ENCODE peak calls at places on chromosomes 1 and 21, in eight cellular contexts. One of them, this sample, is unnamed.

GRCh38 chr1:185701650-185702049 is 32.5 kb upstream of the HMCN1 start:
- DNase-seq in breast epithelium: no peak
- DNase-seq in CD8-positive, alpha-beta T cell: no peak
- DNase-seq in thoracic aorta: no peak
- DNase-seq in lower lobe of right lung: no peak
- DNase-seq in heart left ventricle: no peak
- DNase-seq in left lung: no peak
- DNase-seq in RWPE2: no peak
- DNase-seq in this sample: no peak

GRCh38 chr1:229582011-229582694 is 23.6 kb upstream of the ABCB10 start:
- DNase-seq in breast epithelium: no peak
- DNase-seq in heart left ventricle: peak; percentile 75
- DNase-seq in lower lobe of right lung: peak; percentile 62
- DNase-seq in thoracic aorta: no peak
- DNase-seq in CD8-positive, alpha-beta T cell: no peak
- DNase-seq in RWPE2: no peak
- DNase-seq in left lung: peak; percentile 61
- DNase-seq in this sample: peak; percentile 47

GRCh38 chr1:208731976-208732821 is 488.0 kb upstream of the PLXNA2 start:
- DNase-seq in left lung: no peak
- DNase-seq in breast epithelium: no peak
- DNase-seq in heart left ventricle: no peak
- DNase-seq in RWPE2: no peak
- DNase-seq in CD8-positive, alpha-beta T cell: no peak
- DNase-seq in lower lobe of right lung: no peak
- DNase-seq in thoracic aorta: no peak
- DNase-seq in this sample: no peak

GRCh38 chr1:84361796-84362195 is 36.5 kb upstream of the DNASE2B start:
- DNase-seq in RWPE2: no peak
- DNase-seq in left lung: no peak
- DNase-seq in CD8-positive, alpha-beta T cell: no peak
- DNase-seq in breast epithelium: no peak
- DNase-seq in lower lobe of right lung: no peak
- DNase-seq in heart left ventricle: no peak
- DNase-seq in thoracic aorta: no peak
- DNase-seq in this sample: no peak

GRCh38 chr1:229278120-229278741 is 7.3 kb downstream of the RAB4A start:
- DNase-seq in left lung: no peak
- DNase-seq in breast epithelium: no peak
- DNase-seq in heart left ventricle: no peak
- DNase-seq in thoracic aorta: no peak
- DNase-seq in RWPE2: no peak
- DNase-seq in CD8-positive, alpha-beta T cell: no peak
- DNase-seq in lower lobe of right lung: no peak
- DNase-seq in this sample: no peak

GRCh38 chr1:239387304-239388231 is 1.2 kb downstream of the CHRM3 start:
- DNase-seq in CD8-positive, alpha-beta T cell: no peak
- DNase-seq in lower lobe of right lung: peak; percentile 46
- DNase-seq in RWPE2: no peak
- DNase-seq in heart left ventricle: no peak
- DNase-seq in left lung: no peak
- DNase-seq in breast epithelium: no peak
- DNase-seq in thoracic aorta: no peak
- DNase-seq in this sample: no peak

GRCh38 chr1:35031103-35031452 is 667 bp downstream of the ZMYM6 start:
- DNase-seq in breast epithelium: no peak
- DNase-seq in lower lobe of right lung: no peak
- DNase-seq in heart left ventricle: peak; percentile 11
- DNase-seq in RWPE2: no peak
- DNase-seq in thoracic aorta: no peak
- DNase-seq in CD8-positive, alpha-beta T cell: peak; percentile 59
- DNase-seq in left lung: peak; percentile 36
- DNase-seq in this sample: no peak

GRCh38 chr1:13535227-13535626 is 21.4 kb upstream of the LRRC38 start:
- DNase-seq in RWPE2: no peak
- DNase-seq in CD8-positive, alpha-beta T cell: no peak
- DNase-seq in breast epithelium: no peak
- DNase-seq in thoracic aorta: no peak
- DNase-seq in left lung: no peak
- DNase-seq in lower lobe of right lung: no peak
- DNase-seq in heart left ventricle: peak; percentile 67
- DNase-seq in this sample: peak; percentile 55

GRCh38 chr1:183694636-183695035 is 41.5 kb upstream of the APOBEC4 start:
- DNase-seq in CD8-positive, alpha-beta T cell: no peak
- DNase-seq in lower lobe of right lung: no peak
- DNase-seq in thoracic aorta: no peak
- DNase-seq in heart left ventricle: no peak
- DNase-seq in RWPE2: no peak
- DNase-seq in left lung: no peak
- DNase-seq in breast epithelium: no peak
- DNase-seq in this sample: no peak

GRCh38 chr1:56688522-56689026 is 43.5 kb downstream of the PRKAA2 start:
- DNase-seq in lower lobe of right lung: no peak
- DNase-seq in heart left ventricle: no peak
- DNase-seq in RWPE2: no peak
- DNase-seq in thoracic aorta: no peak
- DNase-seq in left lung: no peak
- DNase-seq in breast epithelium: no peak
- DNase-seq in CD8-positive, alpha-beta T cell: no peak
- DNase-seq in this sample: no peak

GRCh38 chr21:39441502-39442475 is 3.8 kb downstream of the LCA5L start:
- DNase-seq in breast epithelium: no peak
- DNase-seq in heart left ventricle: no peak
- DNase-seq in thoracic aorta: no peak
- DNase-seq in CD8-positive, alpha-beta T cell: no peak
- DNase-seq in lower lobe of right lung: no peak
- DNase-seq in RWPE2: no peak
- DNase-seq in left lung: no peak
- DNase-seq in this sample: no peak

GRCh38 chr1:167711797-167712196 is 10.0 kb upstream of the MPZL1 start:
- DNase-seq in RWPE2: no peak
- DNase-seq in heart left ventricle: no peak
- DNase-seq in thoracic aorta: no peak
- DNase-seq in CD8-positive, alpha-beta T cell: no peak
- DNase-seq in breast epithelium: no peak
- DNase-seq in lower lobe of right lung: no peak
- DNase-seq in left lung: no peak
- DNase-seq in this sample: no peak

GRCh38 chr1:7749126-7749525 is 22.0 kb upstream of the VAMP3 start:
- DNase-seq in CD8-positive, alpha-beta T cell: no peak
- DNase-seq in left lung: no peak
- DNase-seq in lower lobe of right lung: no peak
- DNase-seq in heart left ventricle: no peak
- DNase-seq in thoracic aorta: no peak
- DNase-seq in breast epithelium: no peak
- DNase-seq in RWPE2: no peak
- DNase-seq in this sample: no peak
- H3K4me1 ChIP-seq in CD8-positive, alpha-beta T cell: no peaks in the 10 kb centered on the region
- H3K4me1 ChIP-seq in left lung: no peaks in the 10 kb centered on the region
- H3K4me1 ChIP-seq in lower lobe of right lung: peaks cover 18% of the 10 kb centered on the region
- H3K4me1 ChIP-seq in heart left ventricle: no peaks in the 10 kb centered on the region
- H3K4me1 ChIP-seq in thoracic aorta: no peaks in the 10 kb centered on the region
- H3K4me1 ChIP-seq in breast epithelium: no peaks in the 10 kb centered on the region
- H3K4me1 ChIP-seq in RWPE2: peaks cover 6% of the 10 kb centered on the region
- H3K4me1 ChIP-seq in this sample: peaks cover 9% of the 10 kb centered on the region

DNA sequence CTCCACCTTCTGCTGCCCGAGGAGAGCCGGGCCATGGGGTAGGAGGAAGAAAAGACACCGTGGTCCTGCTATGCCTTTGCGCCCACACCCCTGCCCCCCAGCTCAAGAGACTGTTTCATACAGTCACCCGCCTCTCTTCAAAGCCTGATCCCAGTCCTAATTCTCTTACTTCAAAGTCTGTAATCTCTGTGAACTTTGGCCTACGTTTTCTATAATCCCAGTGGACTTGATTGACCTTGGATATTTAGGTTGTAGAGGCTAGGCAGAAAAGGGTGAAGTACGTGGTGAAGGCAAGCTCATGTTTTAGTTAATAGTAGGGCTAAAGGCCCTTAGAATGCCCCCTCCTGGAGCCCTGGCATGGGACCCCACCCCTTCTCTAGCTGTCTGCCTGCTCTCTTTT is 28.4 kb downstream of the VPS13D start:
- DNase-seq in RWPE2: no peak
- DNase-seq in left lung: no peak
- DNase-seq in thoracic aorta: no peak
- DNase-seq in lower lobe of right lung: no peak
- DNase-seq in CD8-positive, alpha-beta T cell: no peak
- DNase-seq in breast epithelium: no peak
- DNase-seq in heart left ventricle: no peak
- DNase-seq in this sample: no peak
- H3K4me3 ChIP-seq in RWPE2: no peak overlapping the region
- H3K4me3 ChIP-seq in left lung: no peak overlapping the region
- H3K4me3 ChIP-seq in thoracic aorta: no peak overlapping the region
- H3K4me3 ChIP-seq in lower lobe of right lung: no peak overlapping the region
- H3K4me3 ChIP-seq in CD8-positive, alpha-beta T cell: no peak overlapping the region
- H3K4me3 ChIP-seq in breast epithelium: no peak overlapping the region
- H3K4me3 ChIP-seq in heart left ventricle: no peak overlapping the region
- H3K4me3 ChIP-seq in this sample: no peak overlapping the region

GRCh38 chr1:151158751-151159251 is 2.4 kb downstream of the TNFAIP8L2 start:
- DNase-seq in lower lobe of right lung: no peak
- DNase-seq in breast epithelium: no peak
- DNase-seq in thoracic aorta: no peak
- DNase-seq in RWPE2: no peak
- DNase-seq in left lung: peak; percentile 34
- DNase-seq in CD8-positive, alpha-beta T cell: no peak
- DNase-seq in heart left ventricle: no peak
- DNase-seq in this sample: no peak
- H3K27ac ChIP-seq in lower lobe of right lung: no peak overlapping the region
- H3K27ac ChIP-seq in breast epithelium: no peak overlapping the region
- H3K27ac ChIP-seq in thoracic aorta: peak overlapping the region; percentile 6
- H3K27ac ChIP-seq in RWPE2: no peak overlapping the region
- H3K27ac ChIP-seq in left lung: peak overlapping the region; percentile 93
- H3K27ac ChIP-seq in CD8-positive, alpha-beta T cell: peak overlapping the region; percentile 41
- H3K27ac ChIP-seq in heart left ventricle: no peak overlapping the region
- H3K27ac ChIP-seq in this sample: peak overlapping the region; percentile 4

DNA sequence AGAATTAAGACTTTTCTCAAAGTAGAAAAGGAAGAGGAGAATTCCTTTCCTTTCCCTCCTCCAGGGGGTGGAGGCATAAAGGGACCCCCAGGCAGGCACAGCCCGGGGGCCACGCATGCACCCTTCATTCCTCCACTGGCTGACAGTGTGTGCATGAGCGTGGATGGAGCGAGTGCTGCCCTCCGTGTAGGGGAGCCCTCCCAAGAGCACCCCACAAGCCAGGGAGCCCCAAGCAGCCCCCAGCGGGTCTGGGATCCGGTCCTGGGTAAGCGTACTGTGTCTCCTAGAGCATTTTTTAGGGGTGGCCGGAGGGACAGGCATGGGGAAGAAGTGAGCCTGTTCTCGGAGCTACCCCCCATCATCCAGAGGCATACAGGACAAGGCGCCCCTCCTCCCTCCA is 120.5 kb downstream of the SIK1 start:
- DNase-seq in left lung: peak; percentile 7
- DNase-seq in RWPE2: peak; percentile 42
- DNase-seq in CD8-positive, alpha-beta T cell: no peak
- DNase-seq in heart left ventricle: no peak
- DNase-seq in lower lobe of right lung: peak; percentile 30
- DNase-seq in thoracic aorta: no peak
- DNase-seq in breast epithelium: no peak
- DNase-seq in this sample: peak; percentile 9
- H3K4me1 ChIP-seq in left lung: no peaks in the 10 kb centered on the region
- H3K4me1 ChIP-seq in RWPE2: peaks cover 8% of the 10 kb centered on the region
- H3K4me1 ChIP-seq in CD8-positive, alpha-beta T cell: no peaks in the 10 kb centered on the region
- H3K4me1 ChIP-seq in heart left ventricle: peaks cover 2% of the 10 kb centered on the region
- H3K4me1 ChIP-seq in lower lobe of right lung: no peaks in the 10 kb centered on the region
- H3K4me1 ChIP-seq in thoracic aorta: no peaks in the 10 kb centered on the region
- H3K4me1 ChIP-seq in breast epithelium: no peaks in the 10 kb centered on the region
- H3K4me1 ChIP-seq in this sample: peaks cover 18% of the 10 kb centered on the region